ENCODE peak calls at places on chromosomes 4 and X, in five cellular contexts. One of them, this sample, is unnamed. For H3K4me1 and H3K36me3, the result is how much of the 10 kb centered on the place peaks cover.

GRCh38 chr4:153520871-153521329 is 54.7 kb downstream of the TMEM131L start:
- DNase-seq in heart left ventricle: no peak
- DNase-seq in endothelial cell of umbilical vein: no peak
- DNase-seq in tibial artery: no peak
- DNase-seq in breast epithelium: no peak
- DNase-seq in this sample: peak

GRCh38 chr4:157220026-157220881 is at the start of gene GRIA2:
- DNase-seq in tibial artery: peak
- DNase-seq in breast epithelium: peak
- DNase-seq in endothelial cell of umbilical vein: peak
- DNase-seq in heart left ventricle: peak
- DNase-seq in this sample: peak

GRCh38 chr4:48651869-48652447 is 128.1 kb downstream of the FRYL start:
- DNase-seq in endothelial cell of umbilical vein: no peak
- DNase-seq in breast epithelium: no peak
- DNase-seq in heart left ventricle: no peak
- DNase-seq in tibial artery: no peak
- DNase-seq in this sample: no peak

GRCh38 chr4:154590329-154591006 is at the start of gene FGA:
- DNase-seq in breast epithelium: no peak
- DNase-seq in heart left ventricle: no peak
- DNase-seq in tibial artery: no peak
- DNase-seq in endothelial cell of umbilical vein: no peak
- DNase-seq in this sample: no peak

GRCh38 chrX:45824471-45824870 is 623.8 kb upstream of the DIPK2B start:
- DNase-seq in heart left ventricle: no peak
- DNase-seq in endothelial cell of umbilical vein: peak
- DNase-seq in tibial artery: peak
- DNase-seq in breast epithelium: no peak
- DNase-seq in this sample: peak

GRCh38 chr4:76558391-76559235 is 123.6 kb downstream of the SHROOM3 start:
- DNase-seq in tibial artery: no peak
- DNase-seq in breast epithelium: no peak
- DNase-seq in endothelial cell of umbilical vein: no peak
- DNase-seq in heart left ventricle: no peak
- DNase-seq in this sample: no peak

GRCh38 chr4:108169639-108170038 is 907 bp upstream of the LEF1 start:
- DNase-seq in heart left ventricle: no peak
- DNase-seq in endothelial cell of umbilical vein: no peak
- DNase-seq in tibial artery: no peak
- DNase-seq in breast epithelium: no peak
- DNase-seq in this sample: no peak

GRCh38 chrX:153687121-153688039 is at the start of gene SLC6A8:
- DNase-seq in tibial artery: peak
- DNase-seq in breast epithelium: peak
- DNase-seq in heart left ventricle: peak
- DNase-seq in endothelial cell of umbilical vein: peak
- DNase-seq in this sample: peak

DNA sequence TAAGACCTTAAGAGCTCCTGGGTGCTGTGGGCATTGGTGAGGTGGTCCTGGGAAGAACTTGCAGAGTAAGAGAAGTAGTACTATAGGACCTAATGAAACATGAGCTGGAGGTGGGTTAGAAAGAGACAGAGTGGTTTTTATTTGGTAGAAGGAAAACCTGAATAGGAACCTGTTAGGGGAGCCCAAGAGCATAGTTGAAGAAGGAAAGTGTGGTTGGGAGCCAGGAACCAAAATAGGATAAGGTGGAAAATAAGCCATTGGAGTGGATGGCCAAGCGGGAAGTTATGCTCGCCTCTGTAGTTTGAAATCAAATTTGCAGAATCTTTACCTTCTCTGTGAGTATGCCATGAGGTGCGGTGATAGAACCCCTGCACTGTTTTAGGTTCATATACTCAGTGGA is 26.7 kb downstream of the GAB1 start:
- DNase-seq in endothelial cell of umbilical vein: no peak
- DNase-seq in breast epithelium: no peak
- DNase-seq in heart left ventricle: no peak
- DNase-seq in tibial artery: no peak
- DNase-seq in this sample: no peak
- H3K4me1 ChIP-seq in endothelial cell of umbilical vein: under half
- H3K4me1 ChIP-seq in breast epithelium: under half
- H3K4me1 ChIP-seq in heart left ventricle: under half
- H3K4me1 ChIP-seq in tibial artery: under half
- H3K4me1 ChIP-seq in this sample: under half

GRCh38 chrX:132648870-132649269 is 160.0 kb upstream of the MBNL3 start:
- DNase-seq in breast epithelium: no peak
- DNase-seq in tibial artery: no peak
- DNase-seq in endothelial cell of umbilical vein: no peak
- DNase-seq in heart left ventricle: no peak
- DNase-seq in this sample: no peak

GRCh38 chrX:132652871-132653270 is 164.0 kb upstream of the MBNL3 start:
- DNase-seq in breast epithelium: no peak
- DNase-seq in tibial artery: no peak
- DNase-seq in heart left ventricle: no peak
- DNase-seq in endothelial cell of umbilical vein: no peak
- DNase-seq in this sample: no peak

DNA sequence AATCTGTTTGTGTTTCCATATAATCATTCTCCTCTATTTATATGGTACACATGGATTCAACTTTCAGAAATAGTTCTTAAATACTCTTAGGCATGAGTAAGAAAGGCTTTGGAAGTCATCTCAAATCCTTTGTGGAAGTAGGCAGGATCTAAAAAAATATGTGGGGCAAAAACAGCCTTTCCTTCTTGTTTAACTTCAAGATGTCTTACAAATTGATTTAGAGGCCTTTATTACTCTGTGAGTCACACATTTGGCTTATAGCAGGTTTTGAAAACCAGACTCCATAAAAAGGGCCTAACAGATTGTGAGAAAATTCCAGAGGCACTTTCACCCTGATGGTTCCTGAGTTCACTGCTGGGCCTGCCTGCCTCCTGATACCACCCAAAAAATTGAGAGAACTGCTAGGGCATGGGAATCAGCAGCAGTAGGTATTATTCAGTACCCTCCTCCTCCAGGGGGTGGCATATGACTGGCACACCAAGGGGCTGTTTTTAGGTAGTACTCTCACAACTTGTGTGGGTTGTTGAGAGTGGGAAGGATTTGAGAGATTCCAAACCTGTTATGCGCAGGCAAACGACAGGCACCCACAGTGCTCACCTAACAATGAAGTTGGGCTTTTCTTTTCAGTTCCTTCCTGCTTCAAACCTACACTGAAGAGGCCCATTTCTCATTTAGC is 162.7 kb upstream of the MBNL3 start:
- DNase-seq in tibial artery: no peak
- DNase-seq in heart left ventricle: no peak
- DNase-seq in endothelial cell of umbilical vein: no peak
- DNase-seq in breast epithelium: no peak
- DNase-seq in this sample: no peak
- H3K27ac ChIP-seq in tibial artery: no peak
- H3K27ac ChIP-seq in heart left ventricle: no peak
- H3K27ac ChIP-seq in endothelial cell of umbilical vein: no peak
- H3K27ac ChIP-seq in breast epithelium: no peak
- H3K27ac ChIP-seq in this sample: no peak

GRCh38 chr4:179465131-179465797 is 2023.0 kb upstream of the AGA start:
- DNase-seq in heart left ventricle: no peak
- DNase-seq in endothelial cell of umbilical vein: no peak
- DNase-seq in breast epithelium: no peak
- DNase-seq in tibial artery: no peak
- DNase-seq in this sample: no peak

GRCh38 chr4:179472164-179472563 is 2029.9 kb upstream of the AGA start:
- DNase-seq in tibial artery: no peak
- DNase-seq in breast epithelium: no peak
- DNase-seq in endothelial cell of umbilical vein: no peak
- DNase-seq in heart left ventricle: no peak
- DNase-seq in this sample: no peak

DNA sequence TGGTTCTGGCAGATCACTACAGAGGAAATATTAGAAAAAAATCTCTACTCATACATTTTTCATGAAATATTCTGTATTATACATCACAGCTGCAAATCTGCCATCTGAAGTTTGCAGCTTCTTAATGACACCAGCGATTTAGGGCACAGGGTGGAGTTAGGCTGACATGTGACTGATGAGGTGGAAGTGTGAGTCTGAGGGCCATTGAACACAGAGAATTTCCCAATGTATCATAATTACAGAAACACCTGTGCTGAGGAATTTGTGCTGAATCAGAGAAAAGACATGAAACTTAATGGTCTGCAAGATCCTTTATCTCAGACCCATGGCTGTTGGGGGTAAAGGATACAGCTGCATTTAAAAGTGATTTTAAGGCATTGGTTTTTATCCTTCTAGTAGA is 2025.7 kb upstream of the AGA start:
- DNase-seq in tibial artery: no peak
- DNase-seq in breast epithelium: no peak
- DNase-seq in endothelial cell of umbilical vein: no peak
- DNase-seq in heart left ventricle: no peak
- DNase-seq in this sample: no peak
- H3K36me3 ChIP-seq in tibial artery: under half
- H3K36me3 ChIP-seq in breast epithelium: under half
- H3K36me3 ChIP-seq in endothelial cell of umbilical vein: under half
- H3K36me3 ChIP-seq in heart left ventricle: under half
- H3K36me3 ChIP-seq in this sample: under half

GRCh38 chr4:8532245-8532781 is 47.9 kb upstream of the GPR78 start:
- DNase-seq in heart left ventricle: no peak
- DNase-seq in tibial artery: no peak
- DNase-seq in breast epithelium: no peak
- DNase-seq in endothelial cell of umbilical vein: no peak
- DNase-seq in this sample: no peak

GRCh38 chr4:8533274-8533865 is 46.8 kb upstream of the GPR78 start:
- DNase-seq in tibial artery: no peak
- DNase-seq in heart left ventricle: no peak
- DNase-seq in breast epithelium: no peak
- DNase-seq in endothelial cell of umbilical vein: no peak
- DNase-seq in this sample: no peak

GRCh38 chr4:8534601-8535000 is 45.6 kb upstream of the GPR78 start:
- DNase-seq in tibial artery: no peak
- DNase-seq in breast epithelium: no peak
- DNase-seq in heart left ventricle: no peak
- DNase-seq in endothelial cell of umbilical vein: peak
- DNase-seq in this sample: no peak

GRCh38 chr4:8536467-8536866 is 43.7 kb upstream of the GPR78 start:
- DNase-seq in endothelial cell of umbilical vein: no peak
- DNase-seq in tibial artery: no peak
- DNase-seq in breast epithelium: no peak
- DNase-seq in heart left ventricle: no peak
- DNase-seq in this sample: no peak

DNA sequence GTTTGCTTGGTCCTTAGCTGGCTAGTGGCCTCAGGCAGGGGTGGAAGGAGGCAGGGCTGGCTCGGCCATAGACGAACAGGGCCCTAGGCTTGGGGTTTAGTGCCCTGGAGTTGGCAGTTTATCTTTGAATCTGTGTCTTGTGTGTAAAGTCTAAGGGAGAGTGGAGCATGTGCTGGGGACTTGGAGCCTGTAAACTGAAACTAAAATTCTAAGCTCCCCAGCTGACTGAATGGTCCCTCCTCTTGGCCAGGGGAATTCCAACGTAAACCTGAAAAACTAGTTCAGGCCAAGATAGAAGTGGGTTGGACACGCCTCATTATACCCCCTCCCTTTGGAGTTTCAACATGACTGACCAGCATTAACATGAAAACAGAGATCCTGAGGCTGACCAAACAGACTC is 46.1 kb upstream of the GPR78 start:
- DNase-seq in tibial artery: no peak
- DNase-seq in breast epithelium: no peak
- DNase-seq in endothelial cell of umbilical vein: peak
- DNase-seq in heart left ventricle: no peak
- DNase-seq in this sample: peak
- H3K4me1 ChIP-seq in tibial artery: under half
- H3K4me1 ChIP-seq in breast epithelium: under half
- H3K4me1 ChIP-seq in endothelial cell of umbilical vein: under half
- H3K4me1 ChIP-seq in heart left ventricle: under half
- H3K4me1 ChIP-seq in this sample: under half

This sample was measured in SJCRH30.